ENCODE peak calls at places on chromosomes 2 and 18, in ten cellular contexts. U, Z, M, X, G, R, N, Q, W and K are unnamed samples.

GRCh38 chr2:219116776-219117646 is 43.6 kb downstream of the NHEJ1 start:
- DNase-seq in U (no peak), Z (no peak), M (no peak), X (no peak), G (no peak), R (peak), N (no peak), Q (no peak), W (no peak), K (no peak)

GRCh38 chr2:126914811-126915500 is 16.3 kb downstream of the TEX51 start:
- DNase-seq in U (no peak), Z (no peak), M (no peak), X (no peak), G (no peak), R (no peak), N (no peak), Q (no peak), W (no peak), K (no peak)

GRCh38 chr2:177281400-177282021 is 17.0 kb upstream of the NFE2L2 start:
- DNase-seq in U (peak), Z (peak), M (no peak), X (no peak), G (no peak), R (no peak), N (no peak), Q (no peak), W (no peak), K (no peak)

GRCh38 chr2:182852090-182852489 is 14.3 kb downstream of the FRZB start:
- DNase-seq in U (no peak), Z (no peak), M (no peak), X (peak), G (no peak), R (no peak), N (no peak), Q (peak), W (no peak), K (no peak)

GRCh38 chr2:124254621-124255020 is 229.5 kb downstream of the CNTNAP5 start:
- DNase-seq in U (no peak), Z (no peak), M (no peak), X (no peak), G (no peak), R (no peak), N (no peak), Q (no peak), W (no peak), K (no peak)

GRCh38 chr2:113138428-113139322 is 11.3 kb downstream of the IL1RN start:
- DNase-seq in U (peak), Z (peak), M (no peak), X (peak), G (no peak), R (peak), N (peak), Q (peak), W (peak), K (peak)

GRCh38 chr2:102620367-102620766 is 1.0 kb downstream of the SLC9A2 start:
- DNase-seq in U (no peak), Z (no peak), M (no peak), X (no peak), G (no peak), R (no peak), N (no peak), Q (no peak), W (no peak), K (no peak)

GRCh38 chr18:63138469-63139340 is 180.9 kb downstream of the BCL2 start:
- DNase-seq in U (peak), Z (peak), M (no peak), X (peak), G (no peak), R (no peak), N (peak), Q (no peak), W (no peak), K (no peak)

GRCh38 chr18:26894006-26894405 is 28.5 kb upstream of the AQP4 start:
- DNase-seq in U (no peak), Z (no peak), M (no peak), X (no peak), G (no peak), R (no peak), N (no peak), Q (no peak), W (no peak), K (no peak)

GRCh38 chr2:69001879-69002278 is 11.1 kb upstream of the ANTXR1 start:
- DNase-seq in U (no peak), Z (no peak), M (no peak), X (no peak), G (no peak), R (no peak), N (no peak), Q (no peak), W (no peak), K (no peak)

GRCh38 chr2:26170795-26171194 is 2.1 kb upstream of the GAREM2 start:
- DNase-seq in U (no peak), Z (no peak), M (no peak), X (no peak), G (no peak), R (no peak), N (no peak), Q (no peak), W (no peak), K (no peak)

GRCh38 chr2:234308814-234309195 is 188.1 kb downstream of the ARL4C start:
- DNase-seq in U (peak), Z (no peak), M (no peak), X (no peak), G (no peak), R (no peak), N (peak), Q (peak), W (no peak), K (no peak)

GRCh38 chr2:17667898-17668297 is 85.7 kb downstream of the SMC6 start:
- DNase-seq in U (no peak), Z (no peak), M (no peak), X (no peak), G (no peak), R (no peak), N (no peak), Q (no peak), W (no peak), K (no peak)

GRCh38 chr2:55511508-55512124 is 7.9 kb upstream of the CFAP36 start:
- DNase-seq in U (no peak), Z (no peak), M (no peak), X (peak), G (no peak), R (peak), N (no peak), Q (peak), W (no peak), K (peak)

GRCh38 chr18:63551769-63552168 is 9.6 kb downstream of the SERPINB12 start:
- DNase-seq in U (no peak), Z (no peak), M (no peak), X (no peak), G (no peak), R (no peak), N (no peak), Q (no peak), W (no peak), K (no peak)

GRCh38 chr2:136008205-136008865 is 22.9 kb upstream of the DARS1 start:
- DNase-seq in U (no peak), Z (peak), M (peak), X (no peak), G (no peak), R (no peak), N (peak), Q (no peak), W (no peak), K (no peak)